ENCODE peak calls at places on chromosomes 3 and 15, in five cellular contexts. T, S, Y, P and R are unnamed samples.

GRCh38 chr3:113441051-113441770 is at the start of gene CFAP44:
- DNase-seq in T (peak), S (no peak), Y (no peak), P (peak), R (no peak)

GRCh38 chr15:47551079-47551478 is 166.2 kb upstream of the SEMA6D start:
- DNase-seq in T (no peak), S (no peak), Y (no peak), P (peak), R (no peak)

GRCh38 chr15:60713096-60714084 is 234.4 kb upstream of the ICE2 start:
- DNase-seq in T (no peak), S (no peak), Y (no peak), P (no peak), R (no peak)

GRCh38 chr15:65835452-65835851 is 33.8 kb upstream of the RAB11A start:
- DNase-seq in T (no peak), S (no peak), Y (no peak), P (no peak), R (no peak)

GRCh38 chr3:195914648-195915473 is 6.5 kb upstream of the TNK2 start:
- DNase-seq in T (peak), S (peak), Y (peak), P (peak), R (peak)

GRCh38 chr3:117193390-117193789 is 483.8 kb downstream of the TUSC7 start:
- DNase-seq in T (no peak), S (no peak), Y (no peak), P (no peak), R (no peak)

GRCh38 chr3:131193671-131194291 is 167.1 kb downstream of the NEK11 start:
- DNase-seq in T (no peak), S (peak), Y (no peak), P (no peak), R (no peak)

GRCh38 chr15:69478259-69478687 is 25.7 kb downstream of the RPLP1 start:
- DNase-seq in T (peak), S (peak), Y (no peak), P (peak), R (no peak)

GRCh38 chr3:113055201-113055600 is 64.4 kb downstream of the GTPBP8 start:
- DNase-seq in T (no peak), S (no peak), Y (no peak), P (no peak), R (no peak)

GRCh38 chr3:106302451-106303221 is 433.8 kb upstream of the CBLB start:
- DNase-seq in T (no peak), S (no peak), Y (peak), P (no peak), R (no peak)

GRCh38 chr15:67413770-67414429 is 107.0 kb upstream of the C15orf61 start:
- DNase-seq in T (peak), S (no peak), Y (no peak), P (no peak), R (no peak)

GRCh38 chr3:150054635-150055034 is 83.9 kb upstream of the PFN2 start:
- DNase-seq in T (no peak), S (no peak), Y (no peak), P (no peak), R (no peak)

GRCh38 chr3:14565791-14566588 is 25.8 kb upstream of the GRIP2 start:
- DNase-seq in T (no peak), S (peak), Y (no peak), P (no peak), R (no peak)

GRCh38 chr15:70258369-70259029 is 160.8 kb upstream of the TLE3 start:
- DNase-seq in T (no peak), S (no peak), Y (no peak), P (no peak), R (no peak)

GRCh38 chr15:76829939-76830338 is 75.2 kb downstream of the SCAPER start:
- DNase-seq in T (no peak), S (no peak), Y (no peak), P (no peak), R (no peak)

GRCh38 chr15:34812369-34812768 is 17.0 kb upstream of the ACTC1 start:
- DNase-seq in T (no peak), S (no peak), Y (no peak), P (no peak), R (no peak)

GRCh38 chr3:112810561-112810960 is 36.1 kb downstream of the CD200R1L start:
- DNase-seq in T (no peak), S (no peak), Y (no peak), P (no peak), R (no peak)

GRCh38 chr3:33490641-33491241 is 50.5 kb upstream of the UBP1 start:
- DNase-seq in T (no peak), S (no peak), Y (no peak), P (no peak), R (no peak)

GRCh38 chr3:121707531-121708273 is 41.8 kb downstream of the GOLGB1 start:
- DNase-seq in T (no peak), S (no peak), Y (no peak), P (no peak), R (no peak)

GRCh38 chr3:114508976-114509375 is 215.1 kb downstream of the TIGIT start:
- DNase-seq in T (no peak), S (no peak), Y (no peak), P (no peak), R (no peak)

GRCh38 chr3:64220161-64220560 is 5.1 kb downstream of the PRICKLE2 start:
- DNase-seq in T (no peak), S (no peak), Y (no peak), P (no peak), R (no peak)

GRCh38 chr15:64893481-64894394 is 18.0 kb upstream of the ANKDD1A start:
- DNase-seq in T (peak), S (no peak), Y (peak), P (peak), R (peak)

GRCh38 chr3:71875461-71875947 is 90.6 kb upstream of the PROK2 start:
- DNase-seq in T (peak), S (peak), Y (peak), P (peak), R (peak)

GRCh38 chr3:159146856-159147255 is 345.0 kb downstream of the MFSD1 start:
- DNase-seq in T (no peak), S (no peak), Y (no peak), P (no peak), R (no peak)

GRCh38 chr3:177452487-177452886 is 255.2 kb upstream of the TBL1XR1 start:
- DNase-seq in T (no peak), S (no peak), Y (no peak), P (no peak), R (no peak)

GRCh38 chr3:138729279-138729678 is 105.4 kb downstream of the PIK3CB start:
- DNase-seq in T (no peak), S (no peak), Y (no peak), P (no peak), R (no peak)

GRCh38 chr3:113242091-113242581 is 30.8 kb downstream of the BOC start:
- DNase-seq in T (no peak), S (no peak), Y (no peak), P (no peak), R (no peak)

GRCh38 chr3:189966843-189967242 is 153.9 kb downstream of the P3H2 start:
- DNase-seq in T (no peak), S (no peak), Y (no peak), P (no peak), R (no peak)

GRCh38 chr3:134381836-134382442 is 7.7 kb upstream of the AMOTL2 start:
- DNase-seq in T (no peak), S (no peak), Y (no peak), P (no peak), R (no peak)

GRCh38 chr3:191761906-191762305 is 300.9 kb downstream of the PYDC2 start:
- DNase-seq in T (no peak), S (no peak), Y (no peak), P (no peak), R (no peak)

GRCh38 chr3:125054436-125055164 is 1.2 kb downstream of the HEG1 start:
- DNase-seq in T (peak), S (peak), Y (peak), P (no peak), R (no peak)

GRCh38 chr3:56415672-56416071 is 52.6 kb downstream of the ERC2 start:
- DNase-seq in T (no peak), S (no peak), Y (no peak), P (no peak), R (no peak)

GRCh38 chr15:90840157-90840855 is 28.1 kb upstream of the FURIN start:
- DNase-seq in T (no peak), S (no peak), Y (no peak), P (no peak), R (no peak)

GRCh38 chr3:197135212-197135611 is 105.6 kb upstream of the MELTF start:
- DNase-seq in T (no peak), S (no peak), Y (no peak), P (no peak), R (no peak)

GRCh38 chr3:23103764-23104163 is 99.4 kb upstream of the UBE2E2 start:
- DNase-seq in T (no peak), S (no peak), Y (no peak), P (no peak), R (no peak)

GRCh38 chr3:23106641-23107040 is 96.5 kb upstream of the UBE2E2 start:
- DNase-seq in T (no peak), S (no peak), Y (no peak), P (no peak), R (no peak)

GRCh38 chr3:23100106-23100505 is 103.0 kb upstream of the UBE2E2 start:
- DNase-seq in T (no peak), S (no peak), Y (no peak), P (no peak), R (no peak)

GRCh38 chr3:23108651-23109050 is 94.5 kb upstream of the UBE2E2 start:
- DNase-seq in T (no peak), S (no peak), Y (no peak), P (no peak), R (no peak)

DNA sequence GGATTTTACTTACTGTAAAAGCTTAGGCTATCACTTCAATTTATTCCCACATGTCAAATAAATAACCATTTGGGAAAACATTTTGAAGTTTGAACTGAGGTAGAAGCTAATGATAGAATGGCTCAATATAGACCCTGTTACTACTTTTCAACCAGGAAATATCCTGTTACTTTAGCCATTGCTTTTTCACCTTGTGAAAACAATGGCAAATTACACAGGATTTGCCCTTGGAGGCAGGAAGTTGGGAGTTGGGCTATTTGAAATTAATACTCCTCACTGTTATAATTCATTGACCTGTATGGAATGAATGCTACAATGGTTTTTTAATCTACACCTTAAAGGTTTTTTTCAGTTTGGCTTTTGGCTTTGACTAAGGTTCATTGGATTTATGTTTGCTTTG is 98.1 kb upstream of the UBE2E2 start:
- DNase-seq in T (no peak), S (no peak), Y (no peak), P (no peak), R (no peak)
- TF ChIP-seq POLR2AphosphoS5 in T (no peak), S (no peak), Y (no peak), P (no peak), R (no peak)

GRCh38 chr3:128486157-128486691 is 6.8 kb downstream of the GATA2 start:
- DNase-seq in T (no peak), S (peak), Y (no peak), P (no peak), R (no peak)

GRCh38 chr3:128483657-128484403 is 9.2 kb downstream of the GATA2 start:
- DNase-seq in T (no peak), S (no peak), Y (no peak), P (no peak), R (no peak)

GRCh38 chr3:128482857-128483656 is 9.9 kb downstream of the GATA2 start:
- DNase-seq in T (no peak), S (peak), Y (no peak), P (no peak), R (no peak)

GRCh38 chr3:128485283-128486156 is 7.5 kb downstream of the GATA2 start:
- DNase-seq in T (no peak), S (no peak), Y (no peak), P (no peak), R (no peak)

GRCh38 chr3:128484404-128485282 is 8.4 kb downstream of the GATA2 start:
- DNase-seq in T (no peak), S (peak), Y (no peak), P (no peak), R (no peak)
- TF ChIP-seq TAF1 in T (no peak), S (no peak), Y (no peak), P (no peak), R (no peak)

GRCh38 chr15:37628507-37628906 is 305.9 kb upstream of the TMCO5A start:
- DNase-seq in T (no peak), S (no peak), Y (no peak), P (no peak), R (no peak)
- TF ChIP-seq POLR2AphosphoS5 in T (no peak), S (no peak), Y (no peak), P (no peak), R (no peak)

DNA sequence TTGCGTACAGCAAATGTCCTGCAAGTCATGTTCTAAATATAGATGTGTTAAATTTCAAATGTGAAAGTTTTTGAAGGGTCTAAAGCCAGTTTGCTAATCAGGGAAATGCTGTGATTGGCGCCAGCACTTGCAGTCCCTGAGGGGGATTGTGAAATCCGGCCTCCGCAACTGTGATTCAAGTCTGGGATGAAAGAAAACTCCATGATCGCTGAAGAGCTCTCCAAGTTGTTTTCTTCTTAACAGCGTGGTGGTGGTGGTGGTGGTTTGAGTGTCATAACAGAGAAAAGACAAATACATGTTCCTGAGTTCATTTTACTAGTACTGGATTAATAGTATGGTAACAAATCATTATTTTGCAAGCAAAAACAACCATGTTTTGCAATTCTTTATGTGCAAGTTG is 51.8 kb downstream of the MITF start:
- DNase-seq in T (no peak), S (no peak), Y (no peak), P (no peak), R (no peak)
- TF ChIP-seq TAF1 in T (no peak), S (no peak), Y (no peak), P (no peak), R (no peak)

DNA sequence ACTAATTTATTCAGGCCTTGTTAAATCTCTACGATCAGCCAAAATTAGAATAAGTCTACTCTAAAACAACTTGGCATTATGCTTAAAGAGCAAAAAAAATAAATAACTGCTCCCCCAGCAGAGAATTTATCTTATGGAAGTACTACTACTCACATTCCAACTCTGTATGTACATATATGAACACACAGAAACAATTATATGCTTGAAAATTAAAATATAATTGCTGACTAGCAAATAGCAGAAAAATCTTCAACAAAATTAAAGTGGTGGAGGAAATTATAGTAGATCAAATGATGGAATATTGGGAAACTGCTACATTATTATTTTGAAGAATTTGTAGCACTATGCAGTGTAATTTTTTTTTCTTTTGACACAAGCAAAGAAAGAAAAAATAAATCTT is 580.9 kb downstream of the MECOM start:
- DNase-seq in T (no peak), S (no peak), Y (no peak), P (no peak), R (no peak)
- TF ChIP-seq POLR2AphosphoS5 in T (no peak), S (no peak), Y (no peak), P (no peak), R (no peak)

DNA sequence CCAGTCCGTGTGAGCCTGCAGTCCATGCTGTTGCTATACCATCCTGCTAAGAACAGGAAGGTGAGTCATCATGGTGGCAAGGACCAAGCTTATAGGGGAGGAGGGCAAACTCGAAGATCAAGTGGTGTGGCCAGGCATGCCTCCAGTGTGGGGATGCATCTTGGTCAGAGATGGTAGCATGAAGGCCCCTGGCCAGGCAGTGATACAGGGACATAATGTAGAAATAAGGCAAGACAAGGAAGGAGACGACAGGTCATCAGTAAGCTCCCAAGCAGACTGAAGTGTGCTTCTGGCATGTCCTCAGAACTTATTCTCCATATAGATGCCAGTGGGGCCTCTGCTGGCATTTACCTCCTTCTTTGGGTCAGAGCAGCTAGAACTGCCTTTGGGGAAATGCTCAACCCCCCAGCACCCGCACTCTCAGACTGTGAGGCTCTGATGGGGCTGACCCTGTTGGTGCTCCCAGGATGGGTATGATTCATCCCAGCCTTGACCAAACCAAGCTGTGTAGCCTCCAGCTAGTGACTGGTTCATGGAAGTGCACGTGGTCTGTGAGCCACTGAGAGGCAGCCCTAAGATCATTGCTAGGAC is 52.5 kb upstream of the ATP2B2 start:
- DNase-seq in T (no peak), S (no peak), Y (no peak), P (peak), R (no peak)
- TF ChIP-seq TAF1 in T (no peak), S (no peak), Y (no peak), P (no peak), R (no peak)

GRCh38 chr3:15633766-15634588 is 32.4 kb downstream of the BTD start:
- DNase-seq in T (no peak), S (peak), Y (no peak), P (no peak), R (no peak)
- TF ChIP-seq POLR2AphosphoS5 in T (no peak), S (peak), Y (no peak), P (no peak), R (no peak)

DNA sequence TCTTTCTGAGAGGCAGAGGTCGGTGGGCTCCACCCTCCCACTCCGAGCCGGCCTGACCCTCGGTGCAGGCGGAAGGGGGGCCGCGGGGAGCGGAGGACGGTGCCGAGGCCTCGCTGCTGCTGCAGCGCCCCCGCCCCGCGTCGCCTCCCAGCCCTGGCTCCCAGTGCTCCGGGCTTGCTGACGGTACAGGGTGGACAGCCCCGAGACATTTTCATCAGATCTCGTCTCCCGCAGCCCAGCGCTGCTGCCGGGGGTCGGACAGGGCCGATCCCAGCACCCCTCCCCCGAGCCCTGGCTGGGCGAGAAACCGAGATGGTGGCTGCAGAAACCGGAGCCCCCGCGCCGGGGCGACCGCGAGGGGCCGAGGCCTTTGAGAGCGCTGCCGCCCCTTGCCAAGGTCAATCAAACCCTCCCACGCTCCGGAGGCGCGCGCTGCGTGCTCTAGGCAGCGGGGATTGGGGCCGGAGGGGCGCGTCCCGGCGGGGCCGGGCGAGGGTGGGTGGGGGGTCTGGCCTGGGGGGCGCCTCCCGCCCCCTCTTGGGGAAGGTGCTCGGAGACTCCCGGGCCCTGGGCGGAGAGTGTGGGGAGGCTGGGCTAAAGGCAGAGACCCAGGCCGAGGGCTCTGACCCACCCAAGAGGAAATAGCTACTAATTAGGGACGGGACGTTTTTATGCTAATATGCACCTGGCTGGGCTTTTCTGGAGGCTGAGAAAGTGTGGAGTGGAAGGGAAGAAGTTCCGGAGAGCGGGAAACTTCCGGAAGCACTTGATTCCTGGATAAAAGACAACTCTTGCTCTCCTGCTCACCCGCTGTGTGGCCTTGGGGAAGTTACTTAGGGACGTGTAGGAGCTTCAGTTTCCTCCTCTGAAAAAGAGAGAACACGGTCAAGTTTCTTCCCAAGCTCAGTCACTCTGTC is 42.7 kb downstream of the EPHB3 start:
- DNase-seq in T (no peak), S (no peak), Y (no peak), P (peak), R (no peak)
- TF ChIP-seq TAF1 in T (no peak), S (no peak), Y (no peak), P (no peak), R (no peak)

DNA sequence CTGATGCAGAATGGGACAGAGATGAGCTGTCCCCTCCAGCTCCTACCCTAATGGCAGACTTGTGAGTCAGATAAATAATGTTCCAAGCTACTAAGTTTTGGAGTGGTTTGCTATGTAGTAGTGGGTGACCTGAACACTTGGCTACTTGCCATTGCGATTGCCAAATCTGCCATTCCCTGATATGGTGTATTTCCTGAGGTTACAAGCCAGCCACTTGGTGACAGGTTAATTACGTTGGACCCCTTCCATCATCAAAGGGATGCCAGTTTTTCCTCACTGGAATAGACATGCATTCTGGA is 33.6 kb downstream of the MORF4L1 start:
- DNase-seq in T (peak), S (no peak), Y (no peak), P (no peak), R (no peak)
- TF ChIP-seq POLR2AphosphoS5 in T (no peak), S (no peak), Y (no peak), P (no peak), R (no peak)